ENCODE peak calls at places on chromosomes 7 and 10, in six cellular contexts. P is SK-N-SH, M is K562, X is H1, B is HepG2, V is GM12878. A is an unnamed sample.

GRCh38 chr7:32164341-32164996 is 94.3 kb upstream of the PDE1C start:
- DNase-seq in P (peak), M (peak), B (peak), V (no peak), X (no peak), A (peak)

GRCh38 chr10:20303453-20304152 is 487.4 kb downstream of the PLXDC2 start:
- DNase-seq in M (no peak), X (no peak), P (no peak), B (peak), V (no peak), A (no peak)

GRCh38 chr7:38630720-38631673 is at the start of gene AMPH:
- DNase-seq in V (no peak), X (peak), M (peak), P (peak), B (no peak), A (peak)

GRCh38 chr7:80611779-80612178 is 26.7 kb upstream of the CD36 start:
- DNase-seq in P (no peak), M (no peak), V (no peak), X (no peak), B (peak), A (peak)

GRCh38 chr10:49115015-49115795 is at the start of gene VSTM4:
- DNase-seq in P (peak), X (no peak), V (no peak), M (peak), B (no peak), A (no peak)

GRCh38 chr7:50479743-50480517 is 29.8 kb upstream of the FIGNL1 start:
- DNase-seq in B (no peak), M (no peak), V (no peak), X (no peak), P (no peak), A (no peak)

GRCh38 chr10:637771-638195 is 51.7 kb downstream of the DIP2C start:
- DNase-seq in X (no peak), M (no peak), B (no peak), P (no peak), V (no peak), A (no peak)

GRCh38 chr10:42304341-42304740 is 334.0 kb downstream of the ZNF33B start:
- DNase-seq in V (no peak), B (no peak), X (no peak), P (no peak), M (no peak), A (no peak)

GRCh38 chr7:6074612-6075380 is 43.6 kb downstream of the ANKRD61 start:
- DNase-seq in M (no peak), P (no peak), B (no peak), V (no peak), X (no peak), A (no peak)

GRCh38 chr7:148260605-148261004 is 330.0 kb upstream of the C7orf33 start:
- DNase-seq in B (no peak), X (no peak), V (no peak), M (no peak), P (no peak), A (no peak)

GRCh38 chr10:36023939-36024338 is 381.8 kb upstream of the FZD8 start:
- DNase-seq in B (peak), P (no peak), M (no peak), X (no peak), V (no peak), A (peak)

DNA sequence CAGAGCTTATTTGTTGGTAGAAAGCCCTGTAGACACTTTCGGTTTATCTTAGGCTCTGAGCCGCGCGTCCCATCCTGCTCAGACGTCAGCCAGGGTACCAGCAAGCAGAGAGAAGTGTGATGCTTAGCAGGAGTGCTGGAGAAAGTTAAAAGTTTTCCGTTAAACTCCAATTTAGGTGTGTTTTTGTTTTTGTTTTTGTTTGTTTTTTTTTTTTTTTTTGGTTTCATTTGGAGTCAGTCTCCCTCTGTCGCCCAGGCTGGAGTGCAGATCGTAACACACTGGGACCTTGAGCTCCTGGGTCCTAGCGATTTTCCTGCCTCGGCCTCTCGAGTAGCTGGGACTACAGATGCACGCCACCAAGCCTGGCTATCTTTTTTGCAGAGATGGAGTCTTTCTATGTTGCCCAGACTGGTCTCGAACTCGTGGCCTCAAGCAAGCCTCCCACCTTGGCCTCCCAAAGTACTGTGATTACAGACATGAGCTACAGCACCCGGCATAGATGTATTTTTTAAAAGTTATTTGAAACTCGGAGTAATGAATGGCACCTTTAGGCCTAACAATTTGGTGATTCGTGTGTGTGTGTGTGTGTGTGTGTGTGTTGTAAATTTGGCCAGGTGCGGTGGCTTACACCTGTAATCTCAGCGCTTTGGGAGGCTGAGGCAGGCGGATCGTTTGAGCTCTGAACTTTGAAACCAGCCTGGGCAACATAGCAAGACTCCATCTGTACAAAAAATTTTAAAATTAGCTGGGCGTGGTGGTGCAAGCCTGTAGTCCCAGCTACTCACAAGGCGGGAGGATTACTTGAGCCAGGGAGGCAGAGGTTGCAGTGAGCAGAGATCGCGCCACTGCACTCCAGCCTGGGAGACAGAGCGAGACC is 1.3 kb upstream of the HIP1 start:
- DNase-seq in V (peak), X (no peak), B (no peak), P (no peak), M (no peak), A (no peak)
- TF ChIP-seq CHD2 in V (no peak), X (no peak), B (no peak), P (no peak), M (no peak), A (no peak)

GRCh38 chr7:141945356-141945755 is 1.4 kb downstream of the CLEC5A start:
- DNase-seq in P (no peak), B (no peak), V (no peak), X (no peak), M (no peak), A (no peak)

GRCh38 chr7:141944811-141945210 is 2.0 kb downstream of the CLEC5A start:
- DNase-seq in M (no peak), P (no peak), B (no peak), V (no peak), X (no peak), A (no peak)

GRCh38 chr7:141950796-141951195 is 4.0 kb upstream of the CLEC5A start:
- DNase-seq in V (no peak), M (no peak), P (no peak), X (no peak), B (no peak), A (no peak)

GRCh38 chr7:141946874-141947273 is at the start of gene CLEC5A:
- DNase-seq in P (no peak), V (no peak), X (no peak), M (no peak), B (no peak), A (no peak)

DNA sequence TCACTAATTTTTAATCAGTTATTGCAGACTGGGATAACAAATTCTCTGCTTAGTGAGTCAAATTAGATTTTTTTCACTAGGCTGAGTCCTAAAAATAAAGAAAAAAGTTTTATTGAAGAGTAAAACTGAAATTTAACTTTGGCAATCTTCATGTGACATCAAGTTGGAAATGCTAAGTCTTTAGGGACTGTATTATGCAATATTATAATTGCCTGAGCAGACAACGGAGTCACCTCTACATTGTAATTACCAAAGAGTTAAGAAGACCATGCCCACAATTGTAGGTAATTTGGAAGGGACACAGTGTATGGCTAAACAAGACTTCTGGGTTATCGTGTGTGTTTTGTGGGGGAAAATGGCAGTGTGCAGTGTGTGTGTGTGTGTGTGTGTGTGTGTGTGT is 2.3 kb upstream of the CLEC5A start:
- DNase-seq in B (no peak), V (no peak), X (no peak), M (no peak), P (no peak), A (no peak)
- TF ChIP-seq CHD2 in B (no peak), V (no peak), X (no peak), M (no peak), P (no peak), A (no peak)

DNA sequence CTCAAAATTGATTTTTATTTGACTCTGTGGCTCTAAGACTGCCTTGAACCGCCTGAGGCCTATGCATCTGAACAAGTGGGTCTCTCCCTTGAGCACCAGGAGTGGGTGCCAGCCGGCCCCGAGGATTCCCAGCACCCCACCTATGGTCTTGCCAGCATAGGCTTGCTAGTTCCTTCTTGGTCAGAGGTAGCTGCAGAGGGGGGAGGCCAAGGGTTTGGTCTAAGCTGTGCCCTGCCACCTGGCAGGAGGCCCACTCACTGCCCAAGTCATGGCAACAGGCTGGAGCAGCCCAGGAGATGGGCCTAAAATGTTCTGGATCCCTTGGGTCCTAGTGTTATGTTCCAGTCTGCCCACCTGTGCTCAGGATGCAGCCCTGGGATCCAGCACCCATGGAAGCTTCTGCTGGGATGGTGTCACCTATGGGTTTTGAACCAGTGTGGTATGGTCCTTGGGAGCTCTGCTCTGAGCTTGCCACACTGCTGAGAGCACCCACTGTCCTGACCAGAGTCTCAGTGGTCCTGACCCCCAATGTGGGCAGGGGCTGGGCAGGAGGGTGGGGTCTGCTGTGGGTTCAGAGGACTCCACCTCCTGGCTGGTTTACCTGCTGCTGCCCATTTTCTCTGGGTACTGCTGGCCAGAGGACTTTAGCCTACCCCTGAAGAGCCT is 12.6 kb downstream of the YKT6 start:
- DNase-seq in P (no peak), X (no peak), V (no peak), B (no peak), M (no peak), A (no peak)
- TF ChIP-seq CHD2 in P (no peak), X (no peak), V (no peak), B (no peak), M (no peak), A (no peak)

DNA sequence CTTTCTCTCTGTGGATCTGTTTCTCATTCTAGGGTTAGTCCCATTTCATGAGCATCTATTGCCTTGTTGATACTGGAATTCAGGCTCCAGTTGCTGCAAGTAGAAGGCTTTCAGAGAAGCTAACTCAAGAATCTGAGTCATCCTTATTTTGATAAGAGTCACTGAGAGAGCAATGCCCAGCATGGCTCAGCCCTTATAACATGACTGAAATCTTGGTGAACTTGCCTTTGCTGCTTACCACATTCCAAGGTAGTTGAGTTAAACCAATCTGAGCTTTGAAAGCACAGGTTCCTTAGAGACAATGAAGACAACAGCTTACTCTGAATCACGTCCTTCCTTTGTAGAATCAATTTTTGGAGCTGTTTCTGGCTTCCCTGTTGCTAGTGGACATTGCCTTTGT is 53.6 kb upstream of the CHCHD3 start:
- DNase-seq in M (no peak), V (no peak), P (no peak), B (no peak), X (no peak), A (no peak)
- TF ChIP-seq CHD2 in M (no peak), V (no peak), P (no peak), B (no peak), X (no peak), A (no peak)

GRCh38 chr7:70660154-70660818 is 471.7 kb upstream of the GALNT17 start:
- DNase-seq in P (no peak), M (no peak), X (no peak), B (no peak), V (no peak), A (no peak)
- TF ChIP-seq CHD2 in P (no peak), M (no peak), X (no peak), B (no peak), V (no peak), A (no peak)

GRCh38 chr10:97540669-97541500 is 31.7 kb upstream of the ANKRD2 start:
- DNase-seq in V (no peak), M (no peak), B (no peak), X (no peak), P (no peak), A (no peak)

GRCh38 chr10:97538839-97539238 is 33.7 kb upstream of the ANKRD2 start:
- DNase-seq in X (no peak), P (no peak), V (no peak), M (no peak), B (no peak), A (no peak)

GRCh38 chr10:97537186-97537869 is 35.3 kb upstream of the ANKRD2 start:
- DNase-seq in M (no peak), P (no peak), V (no peak), X (no peak), B (no peak), A (no peak)

GRCh38 chr10:97538401-97538800 is 34.2 kb upstream of the ANKRD2 start:
- DNase-seq in P (no peak), M (no peak), V (no peak), B (no peak), X (no peak), A (peak)

GRCh38 chr10:97539523-97540200 is 32.9 kb upstream of the ANKRD2 start:
- DNase-seq in X (no peak), B (no peak), P (no peak), V (no peak), M (no peak), A (no peak)
- TF ChIP-seq CHD2 in X (no peak), B (no peak), P (no peak), V (no peak), M (no peak), A (no peak)

GRCh38 chr7:100765250-100765649 is 31.9 kb downstream of the ZAN start:
- DNase-seq in V (no peak), B (no peak), P (no peak), M (peak), X (no peak), A (no peak)

GRCh38 chr7:100763556-100764140 is 30.3 kb downstream of the ZAN start:
- DNase-seq in V (no peak), M (peak), P (no peak), X (no peak), B (no peak), A (no peak)

GRCh38 chr7:100753750-100754149 is 20.4 kb downstream of the ZAN start:
- DNase-seq in V (no peak), X (no peak), B (no peak), P (no peak), M (no peak), A (no peak)

GRCh38 chr7:100764841-100765240 is 31.4 kb downstream of the ZAN start:
- DNase-seq in M (peak), V (no peak), P (peak), B (no peak), X (no peak), A (no peak)

GRCh38 chr7:100759357-100760171 is 26.2 kb downstream of the ZAN start:
- DNase-seq in P (no peak), B (no peak), M (no peak), V (no peak), X (no peak), A (no peak)
- TF ChIP-seq CHD2 in P (no peak), B (no peak), M (no peak), V (no peak), X (no peak), A (no peak)

GRCh38 chr7:78194609-78195008 is 396.0 kb downstream of the PHTF2 start:
- DNase-seq in P (no peak), X (no peak), B (no peak), M (no peak), V (no peak), A (no peak)

GRCh38 chr7:78198756-78199155 is 400.2 kb downstream of the PHTF2 start:
- DNase-seq in B (no peak), P (no peak), X (no peak), V (no peak), M (no peak), A (no peak)

GRCh38 chr7:78203042-78203720 is 404.6 kb downstream of the PHTF2 start:
- DNase-seq in V (no peak), X (no peak), M (no peak), P (no peak), B (no peak), A (no peak)

GRCh38 chr7:78195281-78195680 is 396.7 kb downstream of the PHTF2 start:
- DNase-seq in P (no peak), M (no peak), B (no peak), X (no peak), V (no peak), A (no peak)

GRCh38 chr7:78197447-78197846 is 398.9 kb downstream of the PHTF2 start:
- DNase-seq in P (no peak), X (no peak), V (no peak), M (no peak), B (no peak), A (no peak)
- TF ChIP-seq CHD2 in P (no peak), X (no peak), V (no peak), M (no peak), B (no peak), A (no peak)

A was measured in A549.